ENCODE peak calls at places on chromosome 19, in nine cellular contexts. Z is NCI-H2029; Q is CD4-positive, alpha-beta T cell; A is non-pigmented ciliary epithelial cell; P is stimulated activated CD8-positive, alpha-beta memory T cell treated with anti-CD3 and anti-CD28 coated beads, Interleukin-4, amount 100 ng/mL, for 4 hours; M is GM13977; K is RPMI7951; I is AG09319; G is effector CD4-positive, alpha-beta T cell. U is an unnamed sample.

GRCh38 chr19:1079566-1080111 is 12.7 kb downstream of the ARHGAP45 start:
- DNase-seq in P (no peak), Z (no peak), K (no peak), G (no peak), Q (no peak), M (no peak), A (no peak), I (no peak), U (no peak)

GRCh38 chr19:5101871-5102270 is 133.0 kb downstream of the KDM4B start:
- DNase-seq in M (no peak), G (no peak), I (no peak), P (no peak), Z (no peak), A (no peak), Q (no peak), K (no peak), U (no peak)

GRCh38 chr19:46132508-46133100 is 8.1 kb upstream of the IGFL3 start:
- DNase-seq in K (no peak), Q (no peak), M (no peak), A (no peak), G (no peak), Z (no peak), P (no peak), I (no peak), U (no peak)

GRCh38 chr19:18868380-18869230 is 27.4 kb downstream of the CERS1 start:
- DNase-seq in A (no peak), K (no peak), Z (no peak), G (no peak), I (no peak), M (no peak), Q (no peak), P (no peak), U (no peak)

GRCh38 chr19:475360-475759 is 14.5 kb upstream of the SHC2 start:
- DNase-seq in A (no peak), K (no peak), M (no peak), P (no peak), G (no peak), Z (no peak), I (no peak), Q (no peak), U (no peak)

GRCh38 chr19:4744451-4745170 is 21.0 kb upstream of the DPP9 start:
- DNase-seq in Q (no peak), K (peak; percentile 80), G (no peak), I (peak; percentile 77), P (no peak), A (peak; percentile 86), Z (no peak), M (no peak), U (no peak)

GRCh38 chr19:44626067-44626624 is 12.8 kb downstream of the IGSF23 start:
- DNase-seq in P (no peak), Q (no peak), Z (no peak), G (no peak), K (peak; percentile 94), A (peak; percentile 92), M (no peak), I (peak; percentile 86), U (no peak)

GRCh38 chr19:51091895-51092873 is 9.5 kb upstream of the KLK14 start:
- DNase-seq in Q (no peak), M (no peak), P (no peak), I (no peak), Z (peak; percentile 65), A (no peak), K (no peak), G (no peak), U (no peak)

GRCh38 chr19:45244133-45244532 is 1.1 kb downstream of the EXOC3L2 start:
- DNase-seq in K (no peak), I (no peak), P (no peak), A (no peak), Q (no peak), Z (no peak), M (no peak), G (no peak), U (no peak)

GRCh38 chr19:6963259-6963852 is 57.9 kb downstream of the MBD3L2B start:
- DNase-seq in K (no peak), I (no peak), A (no peak), G (no peak), M (no peak), Q (no peak), Z (no peak), P (no peak), U (no peak)

GRCh38 chr19:16258440-16258903 is 60.8 kb downstream of the AP1M1 start:
- DNase-seq in P (no peak), Q (no peak), M (no peak), K (no peak), I (no peak), A (no peak), G (no peak), Z (no peak), U (peak; percentile 97)

GRCh38 chr19:39270091-39270871 is 2.1 kb downstream of the IFNL2 start:
- DNase-seq in P (no peak), G (no peak), Q (no peak), Z (peak; percentile 72), K (no peak), A (no peak), M (no peak), I (no peak), U (no peak)

GRCh38 chr19:1644070-1644469 is 8.3 kb downstream of the TCF3 start:
- DNase-seq in K (no peak), Q (no peak), Z (no peak), M (no peak), I (no peak), G (no peak), P (no peak), A (no peak), U (no peak)

GRCh38 chr19:47473336-47473735 is 1.6 kb upstream of the SLC8A2 start:
- DNase-seq in Z (no peak), I (no peak), G (no peak), K (no peak), A (no peak), P (no peak), Q (no peak), M (no peak), U (no peak)

GRCh38 chr19:1449467-1450442 is at the start of gene APC2:
- DNase-seq in M (peak; percentile 83), I (no peak), G (no peak), K (no peak), Q (no peak), A (no peak), Z (no peak), P (no peak), U (no peak)

GRCh38 chr19:46256855-46257254 is 27.3 kb downstream of the IGFL1 start:
- DNase-seq in K (no peak), M (no peak), G (no peak), I (no peak), Z (no peak), A (no peak), P (no peak), Q (no peak), U (no peak)

GRCh38 chr19:50377517-50377916 is 1.3 kb downstream of the NR1H2 start:
- DNase-seq in A (no peak), K (no peak), Z (no peak), Q (no peak), M (no peak), P (no peak), I (no peak), G (no peak), U (no peak)

GRCh38 chr19:53957448-53958167 is 5.1 kb upstream of the CACNG8 start:
- DNase-seq in Q (no peak), M (no peak), A (no peak), I (no peak), P (no peak), G (no peak), K (no peak), Z (no peak), U (no peak)

GRCh38 chr19:7869910-7870511 is 4.2 kb downstream of the PRR36 start:
- DNase-seq in P (no peak), A (no peak), M (peak; percentile 76), G (peak; percentile 42), Z (no peak), I (no peak), K (peak; percentile 58), Q (peak; percentile 44), U (peak; percentile 90)

GRCh38 chr19:8401981-8402411 is 11.1 kb upstream of the MARCHF2 start:
- DNase-seq in G (no peak), Z (no peak), I (no peak), P (no peak), A (no peak), Q (no peak), M (no peak), K (no peak), U (no peak)

GRCh38 chr19:28289294-28290063 is 923.5 kb downstream of the UQCRFS1 start:
- DNase-seq in M (no peak), Z (peak; percentile 91), I (peak; percentile 51), G (no peak), K (peak; percentile 75), Q (no peak), P (no peak), A (no peak), U (no peak)

GRCh38 chr19:46710687-46711086 is 6.2 kb downstream of the PRKD2 start:
- DNase-seq in K (no peak), P (no peak), Z (no peak), I (no peak), A (no peak), G (no peak), M (no peak), Q (no peak), U (no peak)

GRCh38 chr19:36013280-36014028 is 559 bp downstream of the ALKBH6 start:
- DNase-seq in P (no peak), K (no peak), Z (no peak), Q (no peak), I (no peak), M (no peak), A (no peak), G (no peak), U (no peak)

GRCh38 chr19:33293255-33294057 is 8.9 kb downstream of the CEBPA start:
- DNase-seq in G (no peak), Q (no peak), K (peak; percentile 68), P (no peak), A (peak; percentile 38), Z (no peak), M (no peak), I (peak; percentile 24), U (no peak)

GRCh38 chr19:28971011-28971410 is 241.9 kb downstream of the UQCRFS1 start:
- DNase-seq in M (no peak), Z (no peak), P (no peak), G (no peak), K (no peak), I (no peak), Q (no peak), A (no peak), U (no peak)

GRCh38 chr19:3275068-3275582 is 50.7 kb downstream of the CELF5 start:
- DNase-seq in G (peak; percentile 47), I (no peak), P (no peak), Q (no peak), A (no peak), M (peak; percentile 81), K (no peak), Z (no peak), U (no peak)

GRCh38 chr19:3698386-3698950 is 1.8 kb downstream of the PIP5K1C start:
- DNase-seq in Q (no peak), M (peak; percentile 73), P (no peak), A (no peak), K (no peak), Z (no peak), G (no peak), I (no peak), U (no peak)

GRCh38 chr19:46065486-46065885 is 24.7 kb upstream of the IGFL4 start:
- DNase-seq in A (no peak), I (no peak), M (no peak), K (peak; percentile 97), G (no peak), P (no peak), Z (no peak), Q (no peak), U (no peak)

GRCh38 chr19:53172892-53173291 is 14.0 kb upstream of the ZNF347 start:
- DNase-seq in Q (no peak), P (no peak), A (no peak), Z (no peak), I (no peak), G (no peak), K (peak; percentile 39), M (no peak), U (no peak)

GRCh38 chr19:533485-534058 is 2.0 kb downstream of the CDC34 start:
- DNase-seq in Q (no peak), G (no peak), Z (no peak), M (no peak), I (no peak), A (no peak), K (no peak), P (no peak), U (no peak)

GRCh38 chr19:11970174-11970573 is 5.3 kb downstream of the ZNF763 start:
- DNase-seq in I (no peak), P (no peak), K (no peak), G (no peak), M (no peak), Q (no peak), Z (no peak), A (no peak), U (no peak)